ENCODE peak calls at places on chromosomes 3 and 15, in five cellular contexts. P is HepG2, W is SK-N-SH, Y is HCT116, U is K562. T is an unnamed sample.

GRCh38 chr3:60393946-60394345 is 857.3 kb downstream of the FHIT start:
- DNase-seq in W (no peak), P (no peak), Y (no peak), U (no peak), T (no peak)

GRCh38 chr15:34154725-34155204 is 52.9 kb downstream of the PGBD4 start:
- DNase-seq in Y (peak), W (no peak), P (no peak), U (peak), T (peak)

GRCh38 chr15:90716317-90716975 is 700 bp upstream of the BLM start:
- DNase-seq in P (no peak), U (peak), W (no peak), Y (no peak), T (peak)

GRCh38 chr3:48952510-48953118 is 34.0 kb downstream of the ARIH2 start:
- DNase-seq in P (peak), Y (peak), U (peak), W (peak), T (peak)

GRCh38 chr3:141275511-141275910 is 43.9 kb downstream of the PXYLP1 start:
- DNase-seq in U (no peak), W (no peak), P (no peak), Y (no peak), T (no peak)

GRCh38 chr3:20232906-20233305 is 46.9 kb upstream of the SGO1 start:
- DNase-seq in Y (no peak), P (no peak), U (no peak), W (no peak), T (no peak)

GRCh38 chr3:190194506-190194905 is 73.8 kb upstream of the P3H2 start:
- DNase-seq in P (no peak), Y (no peak), W (no peak), U (no peak), T (peak)

GRCh38 chr15:31296304-31297220 is 30.1 kb upstream of the KLF13 start:
- DNase-seq in P (peak), Y (no peak), W (peak), U (no peak), T (no peak)

GRCh38 chr15:40244961-40245523 is 6.2 kb downstream of the PAK6 start:
- DNase-seq in W (no peak), U (no peak), P (peak), Y (no peak), T (peak)

GRCh38 chr3:116770815-116771450 is 61.4 kb downstream of the TUSC7 start:
- DNase-seq in W (peak), U (peak), P (peak), Y (peak), T (peak)

GRCh38 chr3:142941373-142942123 is 21.9 kb downstream of the PAQR9 start:
- DNase-seq in U (no peak), Y (no peak), W (no peak), P (peak), T (no peak)

GRCh38 chr15:31162721-31163510 is 61.4 kb upstream of the TRPM1 start:
- DNase-seq in W (no peak), U (no peak), P (no peak), Y (no peak), T (no peak)

GRCh38 chr15:89783861-89784685 is 7.9 kb downstream of the MESP2 start:
- DNase-seq in Y (no peak), P (no peak), U (no peak), W (peak), T (no peak)

GRCh38 chr3:185153170-185153733 is 392 bp upstream of the C3orf70 start:
- DNase-seq in U (no peak), Y (no peak), W (peak), P (no peak), T (peak)

GRCh38 chr15:56124391-56124790 is 119.3 kb downstream of the RFX7 start:
- DNase-seq in W (no peak), Y (no peak), P (no peak), U (no peak), T (no peak)

GRCh38 chr3:160490166-160490565 is 40.6 kb upstream of the TRIM59 start:
- DNase-seq in U (no peak), P (no peak), W (no peak), Y (no peak), T (no peak)

GRCh38 chr3:166560253-166560652 is 723.0 kb upstream of the BCHE start:
- DNase-seq in U (no peak), W (no peak), Y (no peak), P (peak), T (peak)

GRCh38 chr15:70826634-70827033 is 27.3 kb downstream of the LARP6 start:
- DNase-seq in P (peak), U (no peak), W (no peak), Y (peak), T (no peak)

GRCh38 chr3:186949281-186949982 is 19.1 kb downstream of the ST6GAL1 start:
- DNase-seq in Y (no peak), U (peak), W (no peak), P (no peak), T (no peak)

GRCh38 chr15:24675332-24676144 is at the start of gene NPAP1:
- DNase-seq in W (no peak), P (no peak), Y (no peak), U (no peak), T (peak)

DNA sequence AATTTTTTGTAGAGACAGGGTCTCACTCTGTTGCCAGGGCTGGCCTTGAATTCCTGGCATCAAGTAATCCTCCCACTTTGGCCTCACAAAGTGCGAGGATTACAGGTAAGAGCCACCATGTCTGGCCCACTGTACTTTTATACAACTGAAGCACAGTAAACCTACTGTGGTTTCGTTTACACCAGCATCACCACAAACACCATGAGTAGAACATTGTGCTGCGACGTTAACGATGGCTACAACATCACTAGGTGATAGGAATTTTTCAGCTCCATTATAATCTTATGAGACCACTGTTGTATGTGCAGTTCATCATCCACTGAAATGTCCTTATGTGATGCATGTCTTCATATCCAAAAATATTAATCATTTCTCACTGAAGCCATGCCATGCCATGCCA is 11.7 kb downstream of the CTNNB1 start:
- DNase-seq in Y (no peak), P (no peak), U (no peak), W (no peak), T (no peak)
- TF ChIP-seq POLR2AphosphoS5 in Y (no peak), P (no peak), U (no peak), W (no peak), T (no peak)

GRCh38 chr15:88621789-88622604 is 857 bp downstream of the AEN start:
- DNase-seq in Y (no peak), U (peak), W (no peak), P (peak), T (no peak)
- H3K4me2 ChIP-seq in Y (peak), U (peak), W (peak), P (peak), T (peak)

GRCh38 chr15:78065973-78066946 is 11.3 kb downstream of the TBC1D2B start:
- DNase-seq in Y (no peak), W (no peak), U (no peak), P (no peak), T (no peak)
- H3K4me3 ChIP-seq in Y (no peak), W (no peak), U (no peak), P (no peak), T (no peak)

GRCh38 chr3:112334709-112335108 is 1.8 kb downstream of the CD200 start:
- DNase-seq in Y (no peak), U (no peak), W (no peak), P (no peak), T (no peak)
- TF ChIP-seq POLR2AphosphoS5 in Y (no peak), U (no peak), W (no peak), P (no peak), T (no peak)

DNA sequence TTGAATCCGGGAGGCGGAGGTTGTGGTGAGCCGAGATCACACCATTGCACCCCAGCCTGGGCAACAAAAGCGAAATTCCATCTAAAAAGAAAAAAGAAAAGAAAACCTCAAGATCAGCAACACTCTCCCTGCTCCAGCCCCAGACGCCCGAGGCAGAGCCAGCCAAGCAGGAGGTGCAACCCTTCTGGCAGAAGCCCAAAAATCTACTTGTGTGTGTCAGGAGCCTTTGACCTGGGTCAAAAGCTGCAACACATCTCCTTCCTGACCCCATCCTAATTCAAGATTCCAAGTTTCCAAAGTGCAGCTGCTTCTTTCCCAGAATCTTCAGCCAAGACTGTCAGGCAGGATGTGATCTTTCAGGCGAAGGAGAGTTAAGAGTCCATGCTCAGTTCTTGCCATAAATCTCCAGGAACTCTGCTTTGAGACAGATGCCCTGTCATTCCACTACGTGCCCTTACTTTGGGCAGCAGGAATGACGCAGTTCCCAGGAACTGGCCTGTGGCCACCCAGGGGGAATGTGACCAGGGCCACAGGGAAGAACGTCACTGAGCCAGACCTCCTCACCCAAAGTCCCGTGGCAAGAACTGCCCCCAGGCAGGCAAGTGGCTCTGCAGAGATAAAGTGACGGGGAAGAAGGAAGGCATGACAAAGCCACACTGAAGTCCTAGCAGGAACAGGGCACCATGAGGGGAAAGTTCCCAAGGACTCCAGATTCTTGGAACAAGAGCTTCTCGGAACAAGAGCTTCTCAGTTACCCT is 39.4 kb downstream of the SH3BP5 start:
- DNase-seq in U (no peak), W (no peak), P (no peak), Y (no peak), T (no peak)
- H3K4me2 ChIP-seq in U (no peak), W (no peak), P (no peak), Y (no peak), T (no peak)

GRCh38 chr3:138059261-138059660 is 49.3 kb downstream of the CLDN18 start:
- DNase-seq in Y (no peak), P (no peak), W (no peak), U (no peak), T (no peak)

GRCh38 chr3:138062037-138062436 is 52.1 kb downstream of the CLDN18 start:
- DNase-seq in U (no peak), Y (no peak), P (no peak), W (no peak), T (no peak)

GRCh38 chr3:138062626-138063025 is 52.7 kb downstream of the CLDN18 start:
- DNase-seq in U (no peak), P (no peak), W (no peak), Y (no peak), T (no peak)

GRCh38 chr3:138063416-138063815 is 52.0 kb downstream of the DZIP1L start:
- DNase-seq in P (no peak), U (no peak), Y (no peak), W (no peak), T (peak)

DNA sequence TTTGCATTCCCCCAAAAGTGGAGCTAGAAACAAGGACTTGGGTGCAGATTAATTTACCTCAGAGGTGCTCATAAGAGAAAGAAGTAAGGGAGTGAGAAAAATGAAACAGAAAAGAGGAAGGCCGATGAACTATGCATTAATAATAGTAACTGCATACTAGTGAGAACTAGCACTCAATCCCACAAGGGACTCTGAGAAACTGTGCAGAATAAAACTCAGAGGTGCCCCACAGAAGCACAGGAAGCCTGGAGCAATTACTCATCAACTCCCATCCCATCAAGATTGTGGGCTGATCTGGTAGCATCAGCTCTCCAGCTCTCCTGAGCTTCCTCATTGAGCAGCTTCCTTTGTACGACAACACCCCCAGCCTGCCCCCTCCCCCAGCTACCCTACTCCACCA is 50.8 kb downstream of the CLDN18 start:
- DNase-seq in U (no peak), W (no peak), Y (no peak), P (no peak), T (no peak)
- H3K4me3 ChIP-seq in U (no peak), W (no peak), Y (no peak), P (no peak), T (no peak)

DNA sequence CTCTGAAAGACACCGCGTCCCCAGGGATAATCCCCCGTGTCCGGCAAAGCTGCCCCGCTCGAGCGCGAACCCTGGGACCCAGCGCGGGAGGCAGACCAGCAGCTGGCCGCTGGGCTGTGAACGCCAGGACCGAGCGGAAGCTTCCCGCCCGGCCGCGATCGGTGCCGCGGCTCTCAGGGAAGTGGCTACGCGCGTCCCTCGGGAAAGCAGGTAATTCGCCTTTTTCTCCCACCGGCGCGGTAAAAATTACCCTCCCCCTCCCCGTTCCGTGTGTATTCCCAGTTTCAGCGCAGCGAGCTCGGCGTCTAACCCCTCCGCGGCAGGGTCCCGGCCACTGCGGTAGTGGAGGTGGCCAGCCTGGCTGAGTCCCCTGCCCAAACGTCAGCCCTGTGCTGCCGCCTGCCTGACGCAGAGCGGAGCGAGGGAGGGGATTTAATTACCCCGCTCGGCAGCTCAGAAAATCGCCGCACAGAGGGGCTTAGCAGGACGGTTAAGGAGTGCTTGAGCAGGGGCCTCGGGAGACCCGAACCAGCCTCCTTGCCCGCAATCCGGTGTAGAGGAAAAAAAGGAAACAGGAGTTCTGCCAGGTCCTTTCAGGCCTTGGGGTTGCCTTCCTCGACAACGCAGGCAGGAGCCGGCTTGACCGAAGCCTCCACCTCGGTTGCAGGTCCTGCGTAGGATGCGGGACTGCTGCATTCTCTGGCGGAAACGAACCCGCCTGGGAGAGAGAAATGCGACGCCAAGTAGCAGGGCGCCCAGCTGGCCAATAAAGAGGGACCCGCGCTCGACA is 2.9 kb downstream of the GATA2 start:
- DNase-seq in W (no peak), U (peak), P (peak), Y (no peak), T (peak)
- TF ChIP-seq POLR2AphosphoS5 in W (no peak), U (no peak), P (no peak), Y (peak), T (no peak)

DNA sequence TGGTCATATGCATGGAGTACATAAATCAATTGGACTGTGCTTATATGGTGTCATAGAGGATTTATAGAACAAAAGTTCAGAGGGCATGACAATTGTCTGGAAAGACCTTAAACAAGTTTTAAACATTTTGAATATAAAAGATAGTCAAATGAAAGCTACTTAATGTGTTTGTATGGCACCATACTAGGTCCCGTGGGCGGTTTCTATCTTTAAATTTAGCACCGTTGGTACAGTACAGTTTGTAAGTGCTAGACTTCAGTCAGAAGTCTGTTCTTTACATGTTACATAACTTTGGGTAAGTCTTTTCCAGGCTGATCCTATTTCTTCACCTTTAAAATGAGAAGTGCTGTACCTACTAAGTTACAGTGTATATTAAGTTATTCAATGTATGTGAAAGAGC is 373.4 kb upstream of the ARL6 start:
- DNase-seq in Y (no peak), P (no peak), W (no peak), U (no peak), T (no peak)
- H3K4me2 ChIP-seq in Y (no peak), P (no peak), W (no peak), U (no peak), T (no peak)

DNA sequence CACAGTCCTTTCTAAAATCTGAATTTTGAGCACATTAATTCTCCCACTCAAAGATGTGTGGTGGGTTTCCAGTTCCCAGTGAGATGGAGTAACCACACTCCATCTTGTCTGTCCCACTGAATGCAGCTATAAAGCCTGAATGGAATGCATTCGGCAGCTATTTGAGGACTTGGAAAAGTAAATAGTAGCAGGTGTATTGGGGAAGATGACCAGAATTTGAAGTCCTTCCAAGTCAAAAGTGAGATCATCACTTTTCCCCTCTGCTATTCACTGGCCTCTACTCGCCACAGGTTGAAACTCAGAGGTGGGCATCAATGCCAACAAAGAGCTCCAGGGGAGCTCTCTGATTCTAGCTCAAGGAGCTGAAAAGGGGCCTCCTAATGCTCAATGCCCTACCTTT is 8.1 kb upstream of the GNB5 start:
- DNase-seq in W (no peak), U (no peak), Y (no peak), P (no peak), T (no peak)
- H3K4me3 ChIP-seq in W (no peak), U (no peak), Y (no peak), P (no peak), T (no peak)